ENCODE peak calls at places on chromosome 9, in four cellular contexts. A is sigmoid colon, Z is right lobe of liver, S is tibial nerve. C is an unnamed sample.

GRCh38 chr9:27368317-27368985 is 71.5 kb upstream of the EQTN start:
- DNase-seq in Z (no peak), S (peak), A (no peak), C (no peak)

GRCh38 chr9:123111427-123111826 is 78.0 kb downstream of the GPR21 start:
- DNase-seq in A (no peak), S (no peak), Z (no peak), C (no peak)

GRCh38 chr9:7237473-7238243 is 479.9 kb downstream of the KDM4C start:
- DNase-seq in S (no peak), Z (no peak), A (no peak), C (no peak)

GRCh38 chr9:112301420-112301819 is 32.0 kb downstream of the PTBP3 start:
- DNase-seq in A (no peak), S (no peak), Z (no peak), C (no peak)

GRCh38 chr9:88804289-88804596 is 187.0 kb upstream of the S1PR3 start:
- DNase-seq in A (no peak), Z (no peak), S (no peak), C (no peak)

GRCh38 chr9:93258818-93259489 is 75.0 kb downstream of the WNK2 start:
- DNase-seq in Z (peak), A (peak), S (no peak), C (peak)

GRCh38 chr9:116656535-116656934 is 30.6 kb upstream of the TRIM32 start:
- DNase-seq in Z (no peak), A (no peak), S (no peak), C (no peak)

GRCh38 chr9:131943397-131943796 is 136.3 kb downstream of the MED27 start:
- DNase-seq in Z (no peak), S (no peak), A (no peak), C (no peak)

GRCh38 chr9:91857831-91858669 is 92.0 kb downstream of the ROR2 start:
- DNase-seq in Z (no peak), A (peak), S (no peak), C (no peak)

GRCh38 chr9:12722131-12722530 is 28.9 kb downstream of the TYRP1 start:
- DNase-seq in S (no peak), Z (no peak), A (no peak), C (no peak)

GRCh38 chr9:16540996-16541668 is 329.3 kb downstream of the BNC2 start:
- DNase-seq in S (no peak), Z (no peak), A (no peak), C (no peak)

GRCh38 chr9:78958887-78959286 is 612.9 kb upstream of the TLE4 start:
- DNase-seq in Z (no peak), S (no peak), A (no peak), C (no peak)

GRCh38 chr9:7963026-7963425 is 163.4 kb upstream of the DMAC1 start:
- DNase-seq in A (no peak), Z (no peak), S (no peak), C (peak)

GRCh38 chr9:4327504-4328191 is 27.8 kb upstream of the GLIS3 start:
- DNase-seq in S (no peak), Z (no peak), A (no peak), C (no peak)

GRCh38 chr9:75814667-75815066 is 75.8 kb upstream of the PCSK5 start:
- DNase-seq in S (no peak), A (no peak), Z (no peak), C (no peak)

GRCh38 chr9:114271556-114272510 is 51.1 kb upstream of the ORM1 start:
- DNase-seq in Z (peak), A (peak), S (peak), C (peak)

GRCh38 chr9:3963266-3964019 is 336.4 kb downstream of the GLIS3 start:
- DNase-seq in Z (no peak), A (peak), S (no peak), C (no peak)

GRCh38 chr9:95757026-95757425 is 118.5 kb upstream of the ERCC6L2 start:
- DNase-seq in Z (no peak), S (no peak), A (no peak), C (no peak)

GRCh38 chr9:84583866-84584265 is 85.7 kb upstream of the NTRK2 start:
- DNase-seq in S (no peak), Z (no peak), A (no peak), C (no peak)

GRCh38 chr9:134766587-134766986 is 114.0 kb upstream of the FCN2 start:
- DNase-seq in S (no peak), Z (no peak), A (no peak), C (no peak)

GRCh38 chr9:132729235-132729890 is 59.1 kb downstream of the GTF3C4 start:
- DNase-seq in Z (peak), S (peak), A (peak), C (no peak)

GRCh38 chr9:94900222-94901018 is 173.9 kb downstream of the AOPEP start:
- DNase-seq in A (no peak), S (no peak), Z (no peak), C (no peak)

GRCh38 chr9:112753725-112754124 is 3.2 kb downstream of the SNX30 start:
- DNase-seq in Z (no peak), A (no peak), S (no peak), C (no peak)

GRCh38 chr9:134299068-134299467 is 27.2 kb upstream of the RXRA start:
- DNase-seq in A (no peak), S (no peak), Z (no peak), C (no peak)

GRCh38 chr9:130835441-130836298 is 616 bp downstream of the ABL1 start:
- DNase-seq in A (peak), S (no peak), Z (peak), C (peak)

GRCh38 chr9:19498015-19498414 is 89.2 kb downstream of the ACER2 start:
- DNase-seq in Z (no peak), S (no peak), A (no peak), C (no peak)

GRCh38 chr9:37775216-37775919 is 9.5 kb downstream of the EXOSC3 start:
- DNase-seq in A (no peak), Z (no peak), S (no peak), C (no peak)

GRCh38 chr9:99350461-99350860 is 128.4 kb downstream of the SEC61B start:
- DNase-seq in Z (no peak), A (no peak), S (no peak), C (no peak)

DNA sequence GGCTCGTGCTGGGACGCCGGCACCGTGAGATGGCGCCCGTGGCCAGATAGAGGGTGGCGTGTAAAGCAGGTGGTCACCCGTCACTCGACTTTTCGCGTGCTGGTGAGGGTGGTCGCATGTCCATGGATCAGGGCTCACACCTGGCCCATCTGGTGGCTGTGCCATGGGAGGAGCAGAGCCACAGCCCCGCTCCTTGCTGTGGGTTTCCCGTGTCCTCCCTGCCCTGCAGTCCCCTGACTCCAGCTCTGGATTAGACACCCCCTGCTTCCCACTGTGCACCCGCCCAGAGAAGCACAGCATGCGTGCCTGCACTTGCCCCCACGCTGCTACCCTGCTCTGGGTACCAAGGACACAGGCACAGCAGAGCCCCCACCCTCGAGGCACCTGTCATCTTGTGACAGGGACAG is 1.8 kb upstream of the TMEM250 start:
- DNase-seq in S (no peak), A (no peak), Z (no peak), C (no peak)
- TF ChIP-seq POLR2A in S (no peak), A (no peak), Z (no peak), C (no peak)

DNA sequence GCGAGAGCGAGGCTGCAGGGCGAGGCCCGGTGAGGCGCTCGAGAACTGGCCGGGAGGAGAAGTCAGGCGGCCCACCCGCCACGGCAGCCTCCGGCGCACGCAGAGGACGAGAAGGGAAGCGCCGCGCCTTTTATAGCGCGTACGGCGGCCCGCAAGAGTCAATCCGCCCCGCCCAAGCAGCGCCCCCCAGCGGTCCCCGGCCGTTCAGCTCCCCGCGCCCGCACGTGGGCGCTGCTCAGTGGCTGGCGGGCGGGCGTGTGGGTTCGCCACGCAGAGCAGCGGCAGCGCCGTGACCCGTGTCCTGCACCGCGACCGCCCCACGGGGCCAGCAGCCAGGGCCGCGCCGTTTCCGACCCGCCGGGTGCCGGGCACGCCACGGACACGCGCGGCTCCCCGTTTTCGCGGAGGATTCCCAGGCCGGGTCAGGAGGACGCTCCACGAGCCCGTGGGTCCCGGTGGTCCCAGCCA is 14.6 kb downstream of the LCN10 start:
- DNase-seq in A (peak), S (peak), Z (peak), C (peak)
- TF ChIP-seq POLR2A in A (peak), S (peak), Z (peak), C (peak)

DNA sequence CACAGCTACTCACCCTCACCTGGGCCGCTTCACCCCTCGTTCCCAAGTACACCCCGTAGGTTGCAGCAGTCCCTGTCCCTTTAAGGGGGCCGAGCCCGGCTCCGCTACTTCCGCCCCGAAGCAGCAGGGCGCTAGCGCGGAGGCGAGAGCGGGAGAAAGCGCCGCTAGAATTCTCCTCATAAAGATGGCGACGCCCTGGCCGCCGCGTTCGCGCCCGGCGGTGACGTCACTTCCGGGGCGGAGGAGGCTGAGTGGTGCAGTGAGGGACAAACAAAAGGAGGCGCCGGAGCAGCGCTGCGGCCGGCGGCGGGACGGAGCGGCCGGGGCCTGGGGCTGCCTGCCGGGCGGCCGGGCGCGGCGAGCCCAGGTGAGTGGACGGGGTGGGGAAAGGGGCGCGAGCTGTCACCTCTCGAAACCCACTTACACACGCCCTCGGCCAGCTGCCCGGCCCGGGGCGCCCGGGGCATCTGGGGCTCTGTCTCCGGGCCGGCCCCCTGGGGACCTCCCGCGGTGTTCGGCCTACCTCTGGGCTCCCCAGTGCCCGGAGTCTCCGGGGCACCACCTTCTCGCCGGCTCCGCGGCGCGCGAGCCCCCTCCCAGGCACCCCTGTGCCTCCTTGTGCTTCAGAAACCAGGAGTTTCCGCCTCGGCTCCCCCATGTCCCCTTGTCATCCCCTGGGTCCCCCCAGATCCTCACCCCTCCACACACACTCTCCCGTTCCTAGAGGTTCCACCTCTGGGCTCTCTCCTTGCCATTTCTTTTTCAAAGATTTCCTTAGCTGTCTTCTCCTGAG is at the start of the genes KYAT1 and LRRC8A:
- DNase-seq in S (peak), A (peak), Z (peak), C (peak)
- TF ChIP-seq POLR2A in S (peak), A (no peak), Z (peak), C (no peak)

GRCh38 chr9:87081523-87081922 is 134.2 kb upstream of the GAS1 start:
- DNase-seq in S (no peak), Z (no peak), A (no peak), C (no peak)

GRCh38 chr9:87080512-87081225 is 133.4 kb upstream of the GAS1 start:
- DNase-seq in A (no peak), Z (no peak), S (no peak), C (no peak)

GRCh38 chr9:87075537-87075936 is 128.2 kb upstream of the GAS1 start:
- DNase-seq in A (no peak), Z (no peak), S (no peak), C (no peak)

GRCh38 chr9:87076825-87077224 is 129.5 kb upstream of the GAS1 start:
- DNase-seq in A (no peak), S (no peak), Z (no peak), C (no peak)

DNA sequence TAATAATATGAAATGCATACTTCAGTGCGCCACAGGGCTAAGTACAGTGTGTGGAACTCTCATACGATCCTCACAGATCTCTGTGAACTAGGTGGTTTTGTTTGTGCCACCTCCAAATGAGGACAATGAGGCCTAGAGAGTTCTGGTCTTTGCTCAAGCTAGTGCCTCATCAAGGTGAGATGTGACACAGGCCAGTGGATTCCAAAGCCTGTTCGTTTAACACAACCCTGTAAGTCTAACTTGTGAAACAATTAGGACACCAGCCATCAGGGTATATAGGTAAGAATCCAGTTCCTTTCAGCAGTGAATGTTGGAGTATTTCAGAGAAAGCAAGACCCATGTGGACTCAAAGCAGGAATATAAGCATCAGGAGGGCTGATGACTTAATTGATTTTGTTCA is 130.7 kb upstream of the GAS1 start:
- DNase-seq in A (no peak), Z (no peak), S (no peak), C (no peak)
- TF ChIP-seq POLR2A in A (no peak), Z (no peak), S (no peak), C (no peak)

DNA sequence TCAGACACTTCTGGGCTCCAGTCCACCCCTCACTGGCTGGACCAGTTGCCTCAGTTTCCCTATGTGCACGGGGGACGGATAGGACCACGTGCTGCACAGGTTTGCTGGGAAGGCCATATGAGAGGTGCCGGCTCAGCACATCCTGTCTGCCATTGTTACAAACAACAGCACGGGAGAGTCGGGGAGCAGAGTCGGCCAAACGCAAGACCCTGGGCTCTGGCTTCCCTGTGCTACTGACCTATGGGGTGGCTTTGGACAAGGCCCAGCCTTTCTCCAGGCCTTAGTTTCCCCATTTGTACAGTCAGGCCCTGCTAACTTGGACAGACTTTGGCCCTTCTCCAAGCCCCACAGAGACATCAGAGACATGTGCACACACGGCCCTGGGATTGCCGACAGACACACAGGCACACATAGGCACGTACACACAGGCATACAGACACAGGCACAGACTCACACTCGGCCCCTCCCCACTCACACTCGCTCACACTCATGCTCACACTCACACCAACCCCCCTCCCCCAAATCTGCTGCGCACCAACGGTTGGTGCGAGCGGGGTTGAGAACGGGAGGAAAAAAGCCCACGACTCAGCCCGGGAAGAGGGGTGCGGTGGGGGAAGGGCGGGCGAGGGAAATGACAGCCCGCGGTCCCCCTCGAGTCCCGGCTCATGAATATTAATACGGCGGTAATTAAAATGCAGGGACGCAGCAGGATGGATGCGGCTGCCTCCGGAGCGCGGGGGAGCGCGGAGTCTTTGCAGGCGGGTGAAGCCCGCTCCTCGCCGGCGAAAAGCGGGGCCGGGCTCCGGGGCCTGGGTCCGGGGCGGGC is 133.0 kb downstream of the C9orf50 start:
- DNase-seq in Z (no peak), S (peak), A (peak), C (no peak)
- TF ChIP-seq POLR2A in Z (no peak), S (no peak), A (no peak), C (no peak)

DNA sequence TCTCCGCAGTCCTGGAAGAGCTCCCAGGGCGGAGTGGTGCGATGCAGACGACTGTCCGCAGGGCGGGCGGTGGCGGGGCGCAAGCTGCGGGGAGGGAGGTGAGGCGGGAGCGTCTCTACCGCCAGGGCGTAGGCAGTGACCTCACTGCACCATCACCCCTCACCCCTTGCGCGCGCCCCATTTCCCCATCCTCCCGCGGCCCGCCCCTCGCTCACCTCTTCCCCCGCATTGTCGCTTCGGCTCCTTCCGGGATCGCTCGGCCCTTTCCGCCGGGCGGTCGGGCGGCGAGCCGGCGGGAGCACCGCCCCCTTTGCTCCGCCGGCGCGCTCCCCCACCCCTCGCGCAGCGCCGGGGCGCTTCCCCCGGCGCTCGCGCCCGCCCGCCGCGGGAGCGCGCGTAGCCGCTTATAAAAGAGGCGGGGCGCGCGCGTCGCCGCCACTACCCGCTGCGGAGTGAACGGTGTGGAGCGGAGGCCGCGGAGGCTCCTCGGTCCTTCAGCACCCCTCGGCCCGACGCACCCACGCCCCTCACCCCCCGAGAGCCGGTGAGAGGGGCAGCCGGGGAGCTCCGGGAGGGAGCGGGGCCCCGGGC is at the start of gene SPTAN1:
- DNase-seq in A (peak), S (peak), Z (peak), C (peak)
- TF ChIP-seq POLR2A in A (peak), S (peak), Z (peak), C (peak)

GRCh38 chr9:97501177-97501971 is at the start of gene TMOD1:
- DNase-seq in Z (peak), A (peak), S (peak), C (peak)

GRCh38 chr9:97502984-97503861 is 1.8 kb downstream of the TMOD1 start:
- DNase-seq in A (no peak), S (no peak), Z (no peak), C (no peak)

GRCh38 chr9:97502222-97502983 is 937 bp downstream of the TMOD1 start:
- DNase-seq in S (no peak), Z (peak), A (no peak), C (no peak)

GRCh38 chr9:97500765-97501176 is 695 bp upstream of the TMOD1 start:
- DNase-seq in S (no peak), Z (no peak), A (no peak), C (no peak)

GRCh38 chr9:97501972-97502221 is 431 bp downstream of the TMOD1 start:
- DNase-seq in S (no peak), Z (no peak), A (no peak), C (no peak)
- TF ChIP-seq POLR2A in S (no peak), Z (peak), A (no peak), C (no peak)

DNA sequence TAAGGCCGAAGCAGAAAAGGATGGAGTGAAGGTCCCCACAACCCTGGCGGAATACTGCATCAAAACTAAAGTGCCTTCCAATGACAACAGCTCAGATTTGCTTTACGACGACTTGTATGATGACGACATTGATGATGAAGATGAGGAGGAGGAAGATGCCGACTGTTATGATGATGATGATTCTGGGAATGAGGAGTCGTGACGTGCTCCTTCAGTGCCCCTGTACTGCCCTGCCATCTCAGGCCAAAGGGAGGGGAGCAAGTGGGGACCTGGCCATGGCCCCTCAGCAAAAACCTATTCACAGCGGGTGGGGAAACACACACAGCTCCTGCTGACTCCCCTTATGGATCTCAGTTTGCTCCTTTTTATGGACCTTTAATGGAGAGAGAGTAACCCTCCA is 100.1 kb downstream of the UBE2R2 start:
- DNase-seq in Z (no peak), S (no peak), A (no peak), C (no peak)
- TF ChIP-seq POLR2A in Z (no peak), S (no peak), A (no peak), C (no peak)

DNA sequence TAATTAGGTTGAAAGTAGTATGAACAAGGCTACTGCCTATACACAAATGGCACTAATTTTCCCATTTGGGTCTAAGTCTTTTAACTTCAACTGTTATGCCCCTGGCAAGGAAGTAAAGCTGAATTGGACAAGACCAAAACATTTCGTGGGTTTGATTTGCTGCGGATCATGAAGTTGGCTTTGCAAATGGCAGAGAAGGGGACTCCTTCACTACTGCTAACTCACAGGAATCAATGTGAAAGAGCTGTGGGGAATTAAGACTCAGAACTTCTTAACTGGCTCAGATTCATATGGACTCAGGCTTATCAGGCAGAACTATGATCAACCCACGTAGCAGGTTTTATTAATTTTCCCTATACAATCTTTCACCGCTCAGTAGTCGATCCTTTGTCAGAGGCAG is 73.8 kb upstream of the IFNE start:
- DNase-seq in A (no peak), Z (no peak), S (no peak), C (no peak)
- TF ChIP-seq POLR2A in A (no peak), Z (no peak), S (no peak), C (no peak)

C was measured in transverse colon.